ENCODE peak calls at places on chromosome 17, in eight cellular contexts. O is occipital lobe; M is activated naive CD4-positive, alpha-beta T cell treated with anti-CD3 and anti-CD28 coated beads for 36 hours; F is activated T-helper 9 cell treated with anti-CD3 and anti-CD28 coated beads, Interleukin-2, amount 50 U/mL, for 16 hours; D is CD8-positive, alpha-beta T cell; L is stimulated activated CD8-positive, alpha-beta memory T cell treated with anti-CD3 and anti-CD28 coated beads, Interleukin-2, amount 100 ng/mL, for 48 hours; J is mammary epithelial cell; X is NCI-H345. P is an unnamed sample.
A peak's percentile ranks its signal among the peaks of the same experiment; 100 is the strongest.

GRCh38 chr17:56289321-56289720 is 136.0 kb downstream of the ANKFN1 start:
- DNase-seq in O (no peak), M (no peak), F (no peak), D (no peak), L (no peak), J (no peak), X (no peak), P (no peak)

GRCh38 chr17:74736423-74737298 is at the start of gene RAB37:
- DNase-seq in O (no peak), M (no peak), F (peak; percentile 36), D (peak; percentile 48), L (no peak), J (no peak), X (no peak), P (peak; percentile 45)

GRCh38 chr17:42659079-42659931 is at the start of gene TUBG2:
- DNase-seq in O (peak; percentile 84), M (peak; percentile 77), F (peak; percentile 57), D (peak; percentile 50), L (peak; percentile 72), J (peak; percentile 89), X (peak; percentile 95), P (peak; percentile 55)

GRCh38 chr17:42407289-42407836 is 15.7 kb downstream of the CAVIN1 start:
- DNase-seq in O (peak; percentile 80), M (peak; percentile 75), F (peak; percentile 30), D (peak; percentile 36), L (peak; percentile 36), J (peak; percentile 84), X (peak; percentile 82), P (peak; percentile 56)

GRCh38 chr17:78127240-78127887 is 1.2 kb downstream of the TMC6 start:
- DNase-seq in O (peak; percentile 76), M (peak; percentile 82), F (peak; percentile 41), D (peak; percentile 64), L (no peak), J (no peak), X (no peak), P (peak; percentile 62)

GRCh38 chr17:30952645-30953393 is 18.0 kb upstream of the RNF135 start:
- DNase-seq in O (no peak), M (no peak), F (no peak), D (no peak), L (no peak), J (no peak), X (no peak), P (no peak)

GRCh38 chr17:39653662-39654331 is 11.4 kb upstream of the TCAP start:
- DNase-seq in O (peak; percentile 23), M (peak; percentile 92), F (peak; percentile 65), D (peak; percentile 72), L (peak; percentile 78), J (no peak), X (peak; percentile 18), P (peak; percentile 81)

GRCh38 chr17:75128694-75129505 is 2.6 kb downstream of the NT5C start:
- DNase-seq in O (no peak), M (no peak), F (no peak), D (no peak), L (no peak), J (no peak), X (no peak), P (no peak)

GRCh38 chr17:49746791-49747490 is 17.0 kb downstream of the FAM117A start:
- DNase-seq in O (no peak), M (peak; percentile 46), F (no peak), D (no peak), L (no peak), J (no peak), X (no peak), P (peak; percentile 32)

GRCh38 chr17:58329035-58329807 is 626 bp upstream of the TSPOAP1 start:
- DNase-seq in O (peak; percentile 38), M (peak; percentile 91), F (peak; percentile 64), D (peak; percentile 56), L (peak; percentile 85), J (no peak), X (no peak), P (peak; percentile 55)

GRCh38 chr17:17782425-17783120 is 54.2 kb downstream of the SREBF1 start:
- DNase-seq in O (peak; percentile 59), M (no peak), F (no peak), D (no peak), L (no peak), J (no peak), X (peak; percentile 61), P (no peak)

GRCh38 chr17:70072900-70073299 is 2.1 kb upstream of the KCNJ16 start:
- DNase-seq in O (no peak), M (no peak), F (no peak), D (no peak), L (no peak), J (no peak), X (no peak), P (no peak)

GRCh38 chr17:4998666-4999428 is 1.1 kb downstream of the KIF1C start:
- DNase-seq in O (no peak), M (peak; percentile 53), F (no peak), D (no peak), L (no peak), J (no peak), X (no peak), P (no peak)

GRCh38 chr17:45307290-45308015 is 9.4 kb downstream of the MAP3K14 start:
- DNase-seq in O (no peak), M (peak; percentile 77), F (no peak), D (no peak), L (no peak), J (peak; percentile 78), X (no peak), P (no peak)

GRCh38 chr17:17024778-17025300 is 17.4 kb upstream of the MPRIP start:
- DNase-seq in O (no peak), M (no peak), F (no peak), D (no peak), L (no peak), J (no peak), X (no peak), P (no peak)

GRCh38 chr17:8997994-8998628 is 23.2 kb upstream of the NTN1 start:
- DNase-seq in O (no peak), M (peak; percentile 85), F (peak; percentile 70), D (peak; percentile 76), L (peak; percentile 63), J (peak; percentile 39), X (peak; percentile 35), P (peak; percentile 75)

GRCh38 chr17:81870978-81871386 is at the start of gene ARHGDIA:
- DNase-seq in O (no peak), M (no peak), F (no peak), D (no peak), L (no peak), J (no peak), X (no peak), P (no peak)

GRCh38 chr17:50331085-50331791 is 14.7 kb upstream of the XYLT2 start:
- DNase-seq in O (no peak), M (no peak), F (no peak), D (no peak), L (no peak), J (peak; percentile 79), X (no peak), P (no peak)

GRCh38 chr17:40530531-40530987 is 29.1 kb upstream of the TNS4 start:
- DNase-seq in O (no peak), M (peak; percentile 8), F (no peak), D (no peak), L (no peak), J (no peak), X (no peak), P (no peak)

GRCh38 chr17:45377401-45377800 is 55.3 kb downstream of the ARHGAP27 start:
- DNase-seq in O (no peak), M (no peak), F (no peak), D (no peak), L (no peak), J (no peak), X (no peak), P (no peak)

GRCh38 chr17:78561166-78561565 is 16.0 kb downstream of the DNAH17 start:
- DNase-seq in O (no peak), M (no peak), F (no peak), D (no peak), L (no peak), J (no peak), X (no peak), P (no peak)

GRCh38 chr17:29124135-29124930 is 55.9 kb downstream of the MYO18A start:
- DNase-seq in O (no peak), M (peak; percentile 68), F (no peak), D (peak; percentile 16), L (no peak), J (peak; percentile 68), X (peak; percentile 51), P (no peak)

GRCh38 chr17:16158721-16159120 is 56.6 kb downstream of the NCOR1 start:
- DNase-seq in O (no peak), M (no peak), F (no peak), D (no peak), L (no peak), J (no peak), X (no peak), P (no peak)

GRCh38 chr17:9875441-9875840 is 29.6 kb downstream of the RCVRN start:
- DNase-seq in O (no peak), M (no peak), F (no peak), D (no peak), L (no peak), J (no peak), X (no peak), P (no peak)

GRCh38 chr17:21177854-21178600 is 35.9 kb downstream of the TMEM11 start:
- DNase-seq in O (no peak), M (no peak), F (no peak), D (no peak), L (no peak), J (no peak), X (no peak), P (no peak)

GRCh38 chr17:10126554-10127493 is 71.6 kb downstream of the GAS7 start:
- DNase-seq in O (no peak), M (peak; percentile 47), F (no peak), D (no peak), L (no peak), J (no peak), X (no peak), P (no peak)

GRCh38 chr17:1147664-1148063 is 32.1 kb downstream of the ABR start:
- DNase-seq in O (no peak), M (peak; percentile 11), F (no peak), D (no peak), L (no peak), J (peak; percentile 74), X (peak; percentile 47), P (no peak)

GRCh38 chr17:32142857-32143524 is 689 bp downstream of the RHOT1 start:
- DNase-seq in O (peak; percentile 19), M (peak; percentile 56), F (no peak), D (no peak), L (peak; percentile 6), J (peak; percentile 73), X (peak; percentile 30), P (no peak)